ENCODE peak calls at places on chromosome 3, in four cellular contexts. H, P, V and A are unnamed samples.

GRCh38 chr3:52779411-52780297 is 2.3 kb downstream of the ITIH1 start:
- DNase-seq in H (peak), P (no peak), V (no peak), A (no peak)

GRCh38 chr3:108719178-108719577 is 38.0 kb downstream of the RETNLB start:
- DNase-seq in H (no peak), P (no peak), V (no peak), A (no peak)

GRCh38 chr3:191376742-191377141 is 46.4 kb upstream of the UTS2B start:
- DNase-seq in H (no peak), P (no peak), V (no peak), A (peak)

GRCh38 chr3:132033471-132033870 is 1.3 kb downstream of the CPNE4 start:
- DNase-seq in H (no peak), P (peak), V (no peak), A (no peak)

GRCh38 chr3:85939026-85939616 is 980.3 kb downstream of the CADM2 start:
- DNase-seq in H (no peak), P (no peak), V (no peak), A (no peak)

GRCh38 chr3:101940521-101940992 is 91.2 kb downstream of the NFKBIZ start:
- DNase-seq in H (no peak), P (no peak), V (peak), A (peak)

GRCh38 chr3:62718515-62719320 is 156.5 kb downstream of the CADPS start:
- DNase-seq in H (no peak), P (no peak), V (no peak), A (no peak)

GRCh38 chr3:128112406-128112968 is 11.1 kb downstream of the RUVBL1 start:
- DNase-seq in H (peak), P (no peak), V (no peak), A (peak)

GRCh38 chr3:38040400-38040799 is 1.4 kb downstream of the DLEC1 start:
- DNase-seq in H (no peak), P (no peak), V (no peak), A (no peak)

GRCh38 chr3:38038447-38038911 is 529 bp upstream of the DLEC1 start:
- DNase-seq in H (no peak), P (no peak), V (no peak), A (no peak)

GRCh38 chr3:38036906-38037305 is 2.1 kb upstream of the DLEC1 start:
- DNase-seq in H (no peak), P (no peak), V (no peak), A (no peak)

GRCh38 chr3:38039101-38039898 is at the start of gene DLEC1:
- DNase-seq in H (no peak), P (peak), V (no peak), A (peak)

GRCh38 chr3:38039899-38040261 is 872 bp downstream of the DLEC1 start:
- DNase-seq in H (peak), P (peak), V (peak), A (peak)
- TF ChIP-seq CHD1 in H (no peak), P (no peak), V (no peak), A (no peak)

GRCh38 chr3:125662675-125663074 is 67.4 kb upstream of the OSBPL11 start:
- DNase-seq in H (no peak), P (no peak), V (no peak), A (no peak)
- TF ChIP-seq CHD1 in H (no peak), P (no peak), V (no peak), A (no peak)

DNA sequence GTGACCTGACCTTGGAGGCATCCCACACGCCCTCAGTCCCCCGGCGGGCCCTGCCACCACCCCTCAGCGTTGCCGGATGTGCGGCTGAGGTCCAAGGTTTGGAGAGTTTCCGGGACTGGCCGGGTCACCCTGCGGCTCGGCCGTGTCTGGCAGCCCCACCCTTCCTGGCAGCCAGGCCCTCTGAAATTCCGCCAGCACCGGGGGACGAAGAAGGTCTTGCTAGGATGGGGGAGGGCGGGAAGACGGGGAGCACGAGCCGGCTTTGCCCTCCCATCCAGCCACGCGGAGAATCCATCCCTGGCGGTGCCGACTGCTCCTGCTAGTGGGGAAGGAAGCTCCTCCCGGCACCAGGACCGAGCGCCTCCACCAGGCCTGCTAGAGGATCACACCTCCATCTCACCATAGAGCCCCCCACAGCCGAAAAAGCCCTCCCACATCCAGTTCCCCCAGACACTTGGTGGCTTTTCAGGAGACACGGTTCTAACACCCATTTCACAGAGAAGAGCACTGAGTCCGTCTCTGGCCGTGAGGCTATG is 81.5 kb downstream of the CPN2 start:
- DNase-seq in H (no peak), P (peak), V (peak), A (no peak)
- TF ChIP-seq CHD1 in H (no peak), P (no peak), V (no peak), A (no peak)

DNA sequence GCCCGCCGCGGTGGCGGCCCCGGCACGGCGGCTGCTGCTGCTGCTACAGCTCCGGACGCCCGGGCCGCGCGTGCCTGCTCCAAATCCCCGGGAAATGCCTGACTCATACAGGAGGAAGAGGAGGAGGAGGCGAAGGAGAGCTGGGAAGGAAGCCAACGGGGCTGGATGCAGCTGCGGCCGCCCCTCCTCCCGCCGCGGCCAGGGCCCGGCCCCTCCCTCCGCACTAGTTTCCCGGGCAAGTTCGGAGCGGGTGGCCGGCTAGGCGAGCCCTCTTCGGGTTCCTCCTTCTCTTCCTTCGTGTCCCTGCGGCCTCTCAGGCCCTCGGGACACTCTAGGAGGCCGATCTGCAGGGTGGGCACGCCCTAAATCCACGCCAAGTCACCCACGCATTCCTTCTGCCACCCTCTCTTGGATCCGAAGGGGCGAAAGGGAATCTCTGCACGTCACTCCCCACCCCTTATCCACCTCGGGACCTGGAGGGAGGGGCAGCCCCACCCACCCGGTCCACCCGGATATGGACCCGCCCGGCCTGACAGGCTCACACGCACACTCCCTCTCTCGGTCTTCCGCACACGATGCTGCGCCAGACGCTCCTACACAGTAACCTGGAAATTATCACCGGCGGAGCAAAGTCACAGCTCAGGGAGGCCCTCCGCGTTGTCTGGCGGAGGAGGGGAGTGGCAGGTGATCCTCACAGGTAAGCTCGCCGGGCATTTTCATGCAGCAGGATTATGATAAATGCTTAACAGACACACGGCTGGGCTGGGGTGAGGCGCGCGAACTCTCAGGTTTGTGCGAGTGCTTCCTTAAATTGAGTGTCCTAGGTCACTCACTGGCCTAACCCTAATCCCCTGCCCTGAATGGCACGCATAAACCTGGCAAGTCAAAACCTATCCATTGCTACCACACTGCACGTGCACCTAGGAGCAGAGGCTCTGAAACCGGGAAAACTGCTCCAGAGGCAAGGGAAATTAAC is at the start of the genes OSBPL10 and ZNF860:
- DNase-seq in H (no peak), P (peak), V (no peak), A (peak)
- TF ChIP-seq CHD1 in H (no peak), P (no peak), V (no peak), A (no peak)

DNA sequence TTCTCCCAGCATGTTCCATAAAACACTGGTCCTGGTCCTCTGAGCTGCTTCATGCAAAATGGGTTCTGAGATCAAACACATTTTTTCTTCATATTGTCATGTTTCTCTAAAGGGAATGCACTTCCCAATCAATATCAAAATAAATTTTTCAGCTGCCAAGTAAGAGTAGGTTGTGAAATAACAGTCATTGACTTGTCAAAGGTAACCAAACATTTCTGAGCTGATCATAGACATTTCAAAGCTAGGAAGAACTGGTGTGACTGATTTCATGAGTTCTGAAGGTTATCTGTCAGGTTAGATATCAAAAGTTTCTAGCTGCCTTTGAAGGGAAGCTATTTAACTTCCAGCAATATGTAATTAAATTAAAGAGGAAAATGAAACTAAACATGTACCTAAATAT is 770.9 kb downstream of the TBL1XR1 start:
- DNase-seq in H (no peak), P (no peak), V (no peak), A (no peak)
- TF ChIP-seq CHD1 in H (no peak), P (no peak), V (no peak), A (no peak)

GRCh38 chr3:151051533-151051932 is 33.9 kb upstream of the MED12L start:
- DNase-seq in H (no peak), P (no peak), V (no peak), A (no peak)

GRCh38 chr3:151047636-151048035 is 37.8 kb upstream of the MED12L start:
- DNase-seq in H (no peak), P (no peak), V (peak), A (peak)

DNA sequence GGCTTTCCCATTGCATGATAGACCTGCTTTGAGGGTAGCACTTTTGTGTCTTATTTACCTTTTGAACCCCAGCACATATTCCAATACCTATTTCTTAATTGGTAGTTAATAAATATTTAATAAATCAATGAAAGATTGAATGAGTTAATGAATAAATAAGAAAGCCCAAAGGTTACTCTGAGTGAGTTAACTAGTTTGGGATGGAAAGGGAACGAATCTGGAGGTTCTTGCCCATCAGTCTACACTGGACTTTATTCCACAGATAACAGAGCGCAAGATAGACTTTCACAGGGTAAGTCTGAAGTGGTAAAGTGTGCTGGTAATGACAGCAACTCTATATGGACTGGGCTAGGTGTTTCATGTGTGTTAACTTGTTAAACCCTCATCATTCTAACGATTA is 33.1 kb upstream of the MED12L start:
- DNase-seq in H (no peak), P (no peak), V (no peak), A (no peak)
- TF ChIP-seq CHD1 in H (no peak), P (no peak), V (no peak), A (no peak)